ENCODE peak calls at places on chromosomes 3 and 15, in seven cellular contexts. One of them, this sample, is unnamed.

GRCh38 chr15:96514607-96515285 is 184.2 kb downstream of the NR2F2 start:
- DNase-seq in H1: no peak
- DNase-seq in neuronal stem cell: no peak
- DNase-seq in H9: no peak
- DNase-seq in trophoblast cell: no peak
- DNase-seq in mesendoderm: no peak
- DNase-seq in IMR-90: no peak
- DNase-seq in this sample: no peak

GRCh38 chr3:30347679-30348216 is 258.7 kb upstream of the TGFBR2 start:
- DNase-seq in H9: no peak
- DNase-seq in IMR-90: peak
- DNase-seq in H1: no peak
- DNase-seq in mesendoderm: no peak
- DNase-seq in trophoblast cell: no peak
- DNase-seq in neuronal stem cell: no peak
- DNase-seq in this sample: peak

GRCh38 chr3:103337179-103337845 is 902.5 kb downstream of the ZPLD1 start:
- DNase-seq in H9: no peak
- DNase-seq in neuronal stem cell: no peak
- DNase-seq in trophoblast cell: no peak
- DNase-seq in IMR-90: no peak
- DNase-seq in H1: no peak
- DNase-seq in mesendoderm: no peak
- DNase-seq in this sample: no peak

GRCh38 chr15:86645861-86646393 is 566.3 kb downstream of the AGBL1 start:
- DNase-seq in trophoblast cell: no peak
- DNase-seq in mesendoderm: no peak
- DNase-seq in H9: no peak
- DNase-seq in IMR-90: no peak
- DNase-seq in neuronal stem cell: no peak
- DNase-seq in H1: no peak
- DNase-seq in this sample: no peak

GRCh38 chr3:46578973-46579755 is 13.1 kb upstream of the LRRC2 start:
- DNase-seq in trophoblast cell: no peak
- DNase-seq in H1: no peak
- DNase-seq in mesendoderm: peak
- DNase-seq in IMR-90: no peak
- DNase-seq in H9: no peak
- DNase-seq in neuronal stem cell: no peak
- DNase-seq in this sample: no peak

GRCh38 chr3:31877559-31877958 is 103.5 kb downstream of the OSBPL10 start:
- DNase-seq in IMR-90: no peak
- DNase-seq in trophoblast cell: no peak
- DNase-seq in mesendoderm: no peak
- DNase-seq in H9: no peak
- DNase-seq in H1: no peak
- DNase-seq in neuronal stem cell: no peak
- DNase-seq in this sample: no peak

GRCh38 chr15:74458473-74458872 is 2.5 kb downstream of the UBL7 start:
- DNase-seq in H1: no peak
- DNase-seq in H9: no peak
- DNase-seq in mesendoderm: no peak
- DNase-seq in IMR-90: no peak
- DNase-seq in neuronal stem cell: no peak
- DNase-seq in trophoblast cell: no peak
- DNase-seq in this sample: no peak

GRCh38 chr15:48334260-48334659 is 3.0 kb downstream of the DUT start:
- DNase-seq in neuronal stem cell: no peak
- DNase-seq in IMR-90: no peak
- DNase-seq in mesendoderm: peak
- DNase-seq in H9: no peak
- DNase-seq in trophoblast cell: no peak
- DNase-seq in H1: no peak
- DNase-seq in this sample: no peak

GRCh38 chr15:68187559-68187958 is 17.6 kb downstream of the CALML4 start:
- DNase-seq in mesendoderm: no peak
- DNase-seq in H1: no peak
- DNase-seq in trophoblast cell: no peak
- DNase-seq in H9: no peak
- DNase-seq in IMR-90: peak
- DNase-seq in neuronal stem cell: no peak
- DNase-seq in this sample: no peak

GRCh38 chr3:72158639-72159005 is 373.7 kb upstream of the PROK2 start:
- DNase-seq in H9: no peak
- DNase-seq in trophoblast cell: no peak
- DNase-seq in mesendoderm: no peak
- DNase-seq in H1: no peak
- DNase-seq in IMR-90: no peak
- DNase-seq in neuronal stem cell: no peak
- DNase-seq in this sample: no peak

GRCh38 chr3:24136624-24137310 is 191.7 kb downstream of the NR1D2 start:
- DNase-seq in H9: no peak
- DNase-seq in H1: no peak
- DNase-seq in trophoblast cell: no peak
- DNase-seq in neuronal stem cell: no peak
- DNase-seq in IMR-90: peak
- DNase-seq in mesendoderm: no peak
- DNase-seq in this sample: no peak

GRCh38 chr15:28977377-28978010 is 91.7 kb downstream of the APBA2 start:
- DNase-seq in mesendoderm: peak
- DNase-seq in H1: peak
- DNase-seq in H9: no peak
- DNase-seq in IMR-90: peak
- DNase-seq in trophoblast cell: peak
- DNase-seq in neuronal stem cell: no peak
- DNase-seq in this sample: peak

GRCh38 chr15:50138391-50138790 is 19.4 kb upstream of the ATP8B4 start:
- DNase-seq in H9: no peak
- DNase-seq in trophoblast cell: no peak
- DNase-seq in neuronal stem cell: no peak
- DNase-seq in IMR-90: peak
- DNase-seq in H1: no peak
- DNase-seq in mesendoderm: no peak
- DNase-seq in this sample: peak

GRCh38 chr3:57753016-57753415 is 3.1 kb upstream of the SLMAP start:
- DNase-seq in neuronal stem cell: no peak
- DNase-seq in mesendoderm: no peak
- DNase-seq in IMR-90: no peak
- DNase-seq in trophoblast cell: peak
- DNase-seq in H9: no peak
- DNase-seq in H1: no peak
- DNase-seq in this sample: no peak
- H3K18ac ChIP-seq in neuronal stem cell: no peak
- H3K18ac ChIP-seq in mesendoderm: no peak
- H3K18ac ChIP-seq in IMR-90: no peak
- H3K18ac ChIP-seq in trophoblast cell: no peak
- H3K18ac ChIP-seq in H9: no peak
- H3K18ac ChIP-seq in H1: no peak
- H3K18ac ChIP-seq in this sample: no peak

GRCh38 chr3:125179528-125180240 is 32.9 kb downstream of the SLC12A8 start:
- DNase-seq in IMR-90: no peak
- DNase-seq in H9: no peak
- DNase-seq in mesendoderm: no peak
- DNase-seq in trophoblast cell: no peak
- DNase-seq in neuronal stem cell: no peak
- DNase-seq in H1: no peak
- DNase-seq in this sample: no peak
- H3K23ac ChIP-seq in IMR-90: no peak
- H3K23ac ChIP-seq in H9: no peak
- H3K23ac ChIP-seq in mesendoderm: no peak
- H3K23ac ChIP-seq in trophoblast cell: no peak
- H3K23ac ChIP-seq in neuronal stem cell: no peak
- H3K23ac ChIP-seq in H1: no peak
- H3K23ac ChIP-seq in this sample: no peak

GRCh38 chr3:105806361-105806760 is 62.5 kb downstream of the CBLB start:
- DNase-seq in neuronal stem cell: no peak
- DNase-seq in trophoblast cell: no peak
- DNase-seq in IMR-90: peak
- DNase-seq in H9: no peak
- DNase-seq in mesendoderm: no peak
- DNase-seq in H1: no peak
- DNase-seq in this sample: no peak
- H2BK120ac ChIP-seq in neuronal stem cell: no peak
- H2BK120ac ChIP-seq in trophoblast cell: no peak
- H2BK120ac ChIP-seq in IMR-90: no peak
- H2BK120ac ChIP-seq in H9: no peak
- H2BK120ac ChIP-seq in mesendoderm: no peak
- H2BK120ac ChIP-seq in H1: no peak
- H2BK120ac ChIP-seq in this sample: no peak

GRCh38 chr15:41966414-41966812 is 5.9 kb downstream of the EHD4 start:
- DNase-seq in H1: no peak
- DNase-seq in H9: no peak
- DNase-seq in IMR-90: no peak
- DNase-seq in neuronal stem cell: no peak
- DNase-seq in mesendoderm: no peak
- DNase-seq in trophoblast cell: no peak
- DNase-seq in this sample: no peak
- H3K18ac ChIP-seq in H1: no peak
- H3K18ac ChIP-seq in H9: no peak
- H3K18ac ChIP-seq in IMR-90: no peak
- H3K18ac ChIP-seq in neuronal stem cell: no peak
- H3K18ac ChIP-seq in mesendoderm: no peak
- H3K18ac ChIP-seq in trophoblast cell: peak
- H3K18ac ChIP-seq in this sample: no peak

GRCh38 chr15:64618569-64618968 is 156.8 kb downstream of the RBPMS2 start:
- DNase-seq in H1: no peak
- DNase-seq in trophoblast cell: no peak
- DNase-seq in H9: no peak
- DNase-seq in IMR-90: no peak
- DNase-seq in neuronal stem cell: no peak
- DNase-seq in mesendoderm: no peak
- DNase-seq in this sample: no peak

GRCh38 chr15:64618138-64618537 is 157.3 kb downstream of the RBPMS2 start:
- DNase-seq in H9: no peak
- DNase-seq in neuronal stem cell: no peak
- DNase-seq in IMR-90: no peak
- DNase-seq in H1: no peak
- DNase-seq in trophoblast cell: no peak
- DNase-seq in mesendoderm: no peak
- DNase-seq in this sample: no peak

GRCh38 chr15:64620991-64621495 is 154.3 kb downstream of the RBPMS2 start:
- DNase-seq in mesendoderm: no peak
- DNase-seq in H1: no peak
- DNase-seq in IMR-90: no peak
- DNase-seq in trophoblast cell: no peak
- DNase-seq in H9: no peak
- DNase-seq in neuronal stem cell: no peak
- DNase-seq in this sample: no peak

GRCh38 chr15:64617727-64618126 is 157.3 kb downstream of the ZNF609 start:
- DNase-seq in H9: no peak
- DNase-seq in H1: no peak
- DNase-seq in neuronal stem cell: no peak
- DNase-seq in mesendoderm: no peak
- DNase-seq in trophoblast cell: no peak
- DNase-seq in IMR-90: no peak
- DNase-seq in this sample: no peak

GRCh38 chr15:64619880-64620839 is 155.2 kb downstream of the RBPMS2 start:
- DNase-seq in IMR-90: peak
- DNase-seq in neuronal stem cell: no peak
- DNase-seq in H1: no peak
- DNase-seq in mesendoderm: no peak
- DNase-seq in trophoblast cell: no peak
- DNase-seq in H9: no peak
- DNase-seq in this sample: no peak
- H3K23ac ChIP-seq in IMR-90: peak
- H3K23ac ChIP-seq in neuronal stem cell: no peak
- H3K23ac ChIP-seq in H1: no peak
- H3K23ac ChIP-seq in mesendoderm: no peak
- H3K23ac ChIP-seq in trophoblast cell: no peak
- H3K23ac ChIP-seq in H9: no peak
- H3K23ac ChIP-seq in this sample: no peak

DNA sequence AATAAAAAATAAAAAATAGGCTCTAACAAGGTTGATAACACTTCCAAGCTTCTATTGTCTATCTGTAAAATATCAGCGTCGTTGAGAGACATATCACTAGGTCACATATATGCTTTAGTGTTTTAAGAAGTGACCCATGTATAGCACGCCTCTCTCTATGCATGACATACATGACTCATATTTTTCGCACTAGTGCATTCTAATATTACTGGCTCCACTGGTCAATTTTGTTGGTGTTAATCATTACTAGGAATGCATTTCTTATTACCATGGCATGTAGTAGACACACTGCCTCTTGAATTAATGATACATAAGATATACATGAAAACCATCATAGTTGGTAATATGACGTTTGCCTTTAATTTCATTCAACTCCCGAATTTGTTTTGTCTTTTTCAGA is 203.1 kb downstream of the CHL1 start:
- DNase-seq in mesendoderm: no peak
- DNase-seq in trophoblast cell: no peak
- DNase-seq in IMR-90: no peak
- DNase-seq in neuronal stem cell: no peak
- DNase-seq in H1: no peak
- DNase-seq in H9: no peak
- DNase-seq in this sample: no peak
- H2BK120ac ChIP-seq in mesendoderm: no peak
- H2BK120ac ChIP-seq in trophoblast cell: no peak
- H2BK120ac ChIP-seq in IMR-90: no peak
- H2BK120ac ChIP-seq in neuronal stem cell: no peak
- H2BK120ac ChIP-seq in H1: no peak
- H2BK120ac ChIP-seq in H9: no peak
- H2BK120ac ChIP-seq in this sample: no peak

GRCh38 chr3:130442284-130442683 is 74.7 kb upstream of the COL6A6 start:
- DNase-seq in IMR-90: no peak
- DNase-seq in H1: no peak
- DNase-seq in mesendoderm: peak
- DNase-seq in trophoblast cell: no peak
- DNase-seq in neuronal stem cell: no peak
- DNase-seq in H9: peak
- DNase-seq in this sample: no peak
- H3K18ac ChIP-seq in IMR-90: no peak
- H3K18ac ChIP-seq in H1: no peak
- H3K18ac ChIP-seq in mesendoderm: no peak
- H3K18ac ChIP-seq in trophoblast cell: no peak
- H3K18ac ChIP-seq in neuronal stem cell: no peak
- H3K18ac ChIP-seq in H9: no peak
- H3K18ac ChIP-seq in this sample: no peak